ENCODE peak calls at places on chromosomes 6 and 20, in six cellular contexts. G, J, O, I, C and L are unnamed samples.

GRCh38 chr6:90274481-90275030 is 22.1 kb downstream of the BACH2 start:
- DNase-seq in G (no peak), J (no peak), O (peak), I (peak), C (no peak), L (peak)

GRCh38 chr6:4351857-4352669 is 216.7 kb upstream of the ECI2 start:
- DNase-seq in G (no peak), J (peak), O (no peak), I (no peak), C (no peak), L (no peak)

GRCh38 chr6:29908341-29908662 is 34.0 kb upstream of the HLA-A start:
- DNase-seq in G (no peak), J (no peak), O (no peak), I (no peak), C (no peak), L (no peak)

GRCh38 chr20:32610897-32611218 is 25.7 kb upstream of the NOL4L start:
- DNase-seq in G (no peak), J (no peak), O (no peak), I (no peak), C (no peak), L (no peak)

GRCh38 chr6:44074383-44075136 is 52.7 kb downstream of the MRPL14 start:
- DNase-seq in G (peak), J (peak), O (peak), I (peak), C (peak), L (peak)

GRCh38 chr6:84870693-84871092 is 106.3 kb upstream of the TBX18 start:
- DNase-seq in G (no peak), J (no peak), O (no peak), I (no peak), C (no peak), L (no peak)

GRCh38 chr6:227074-227782 is 65.1 kb upstream of the DUSP22 start:
- DNase-seq in G (no peak), J (peak), O (no peak), I (no peak), C (peak), L (no peak)

GRCh38 chr6:151239603-151240035 is at the start of gene AKAP12:
- DNase-seq in G (no peak), J (peak), O (no peak), I (no peak), C (no peak), L (no peak)

GRCh38 chr20:46959081-46959692 is 64.5 kb downstream of the EYA2 start:
- DNase-seq in G (no peak), J (peak), O (no peak), I (no peak), C (no peak), L (no peak)

GRCh38 chr6:154298297-154298696 is 58.3 kb downstream of the IPCEF1 start:
- DNase-seq in G (peak), J (no peak), O (no peak), I (no peak), C (no peak), L (no peak)